ENCODE peak calls at places on chromosomes 4 and X, in five cellular contexts. M, H, Y, B and V are unnamed samples.

GRCh38 chrX:119605398-119605738 is 856 bp downstream of the NKRF start:
- DNase-seq in Y (no peak), H (no peak), M (no peak), B (no peak), V (no peak)

GRCh38 chr4:8472166-8472688 is 31.6 kb downstream of the TRMT44 start:
- DNase-seq in Y (no peak), B (no peak), H (no peak), M (no peak), V (peak; percentile 10)

GRCh38 chr4:6701371-6701770 is 7.7 kb downstream of the S100P start:
- DNase-seq in Y (no peak), M (no peak), B (no peak), H (no peak), V (no peak)

GRCh38 chrX:34875204-34875603 is 67.4 kb upstream of the FAM47B start:
- DNase-seq in Y (peak; percentile 78), B (peak; percentile 71), H (peak; percentile 12), M (no peak), V (peak; percentile 77)

GRCh38 chr4:139020384-139020783 is 4.8 kb downstream of the NOCT start:
- DNase-seq in M (no peak), Y (no peak), B (no peak), H (no peak), V (no peak)

GRCh38 chr4:14668296-14668695 is 334.0 kb upstream of the CPEB2 start:
- DNase-seq in B (no peak), H (no peak), Y (no peak), M (no peak), V (no peak)

GRCh38 chrX:133973704-133974103 is 11.7 kb downstream of the GPC3 start:
- DNase-seq in Y (no peak), B (no peak), H (no peak), M (no peak), V (no peak)

GRCh38 chr4:100299019-100299418 is 108.8 kb upstream of the DDIT4L start:
- DNase-seq in M (no peak), H (no peak), Y (peak; percentile 95), B (peak; percentile 100), V (peak; percentile 93)

GRCh38 chr4:77669911-77670590 is 64.4 kb downstream of the CXCL13 start:
- DNase-seq in M (no peak), H (no peak), B (no peak), Y (no peak), V (no peak)

GRCh38 chrX:14673236-14673635 is 143.9 kb downstream of the GLRA2 start:
- DNase-seq in H (no peak), B (peak; percentile 33), Y (peak; percentile 46), M (no peak), V (no peak)

GRCh38 chrX:21745756-21746155 is 12.2 kb downstream of the SMPX start:
- DNase-seq in B (peak; percentile 37), M (no peak), Y (no peak), H (no peak), V (no peak)

GRCh38 chrX:19344661-19345060 is 934 bp downstream of the PDHA1 start:
- DNase-seq in B (no peak), H (no peak), M (no peak), Y (no peak), V (no peak)

GRCh38 chrX:19343462-19344206 is at the start of gene PDHA1:
- DNase-seq in Y (peak; percentile 86), H (no peak), B (peak; percentile 87), M (peak; percentile 68), V (peak; percentile 96)

GRCh38 chrX:19343085-19343461 is 654 bp upstream of the PDHA1 start:
- DNase-seq in M (no peak), H (no peak), Y (no peak), B (no peak), V (no peak)

GRCh38 chrX:19342331-19342906 is 1.3 kb upstream of the PDHA1 start:
- DNase-seq in Y (peak; percentile 9), B (no peak), M (no peak), H (no peak), V (peak; percentile 67)

GRCh38 chrX:19344207-19344534 is 444 bp downstream of the PDHA1 start:
- DNase-seq in H (no peak), M (no peak), Y (no peak), B (no peak), V (no peak)
- H3K4me3 ChIP-seq in H (peak overlapping the region; percentile 71), M (peak overlapping the region; percentile 73), Y (peak overlapping the region; percentile 60), B (peak overlapping the region; percentile 67), V (peak overlapping the region; percentile 75)

GRCh38 chr4:4479366-4479765 is 62.5 kb downstream of the STX18 start:
- DNase-seq in B (no peak), H (no peak), Y (no peak), M (no peak), V (no peak)

GRCh38 chr4:4480205-4480604 is 61.6 kb downstream of the STX18 start:
- DNase-seq in Y (peak; percentile 16), B (no peak), M (no peak), H (no peak), V (no peak)

GRCh38 chr4:4481394-4482000 is 60.4 kb downstream of the STX18 start:
- DNase-seq in B (no peak), Y (peak; percentile 55), H (no peak), M (no peak), V (peak; percentile 23)

GRCh38 chr4:4477796-4478195 is 64.1 kb downstream of the STX18 start:
- DNase-seq in Y (peak; percentile 7), B (peak; percentile 57), H (no peak), M (no peak), V (no peak)

GRCh38 chr4:4480685-4481393 is 61.0 kb downstream of the STX18 start:
- DNase-seq in B (peak; percentile 50), M (no peak), Y (peak; percentile 33), H (no peak), V (peak; percentile 77)
- TF ChIP-seq CTCF in B (peak; percentile 71), M (peak; percentile 31), Y (peak; percentile 65), H (peak; percentile 55), V (peak; percentile 73)

GRCh38 chr4:88820723-88821368 is 123.2 kb upstream of the NAP1L5 start:
- DNase-seq in H (no peak), Y (no peak), B (no peak), M (no peak), V (no peak)

GRCh38 chr4:88823058-88823919 is 125.7 kb upstream of the NAP1L5 start:
- DNase-seq in Y (peak; percentile 98), B (peak; percentile 97), H (peak; percentile 36), M (peak; percentile 57), V (peak; percentile 97)

GRCh38 chr4:88822034-88822433 is 124.4 kb upstream of the NAP1L5 start:
- DNase-seq in H (no peak), B (no peak), Y (no peak), M (no peak), V (no peak)

GRCh38 chr4:88817740-88818139 is 120.1 kb upstream of the NAP1L5 start:
- DNase-seq in M (no peak), H (no peak), Y (no peak), B (no peak), V (no peak)

DNA sequence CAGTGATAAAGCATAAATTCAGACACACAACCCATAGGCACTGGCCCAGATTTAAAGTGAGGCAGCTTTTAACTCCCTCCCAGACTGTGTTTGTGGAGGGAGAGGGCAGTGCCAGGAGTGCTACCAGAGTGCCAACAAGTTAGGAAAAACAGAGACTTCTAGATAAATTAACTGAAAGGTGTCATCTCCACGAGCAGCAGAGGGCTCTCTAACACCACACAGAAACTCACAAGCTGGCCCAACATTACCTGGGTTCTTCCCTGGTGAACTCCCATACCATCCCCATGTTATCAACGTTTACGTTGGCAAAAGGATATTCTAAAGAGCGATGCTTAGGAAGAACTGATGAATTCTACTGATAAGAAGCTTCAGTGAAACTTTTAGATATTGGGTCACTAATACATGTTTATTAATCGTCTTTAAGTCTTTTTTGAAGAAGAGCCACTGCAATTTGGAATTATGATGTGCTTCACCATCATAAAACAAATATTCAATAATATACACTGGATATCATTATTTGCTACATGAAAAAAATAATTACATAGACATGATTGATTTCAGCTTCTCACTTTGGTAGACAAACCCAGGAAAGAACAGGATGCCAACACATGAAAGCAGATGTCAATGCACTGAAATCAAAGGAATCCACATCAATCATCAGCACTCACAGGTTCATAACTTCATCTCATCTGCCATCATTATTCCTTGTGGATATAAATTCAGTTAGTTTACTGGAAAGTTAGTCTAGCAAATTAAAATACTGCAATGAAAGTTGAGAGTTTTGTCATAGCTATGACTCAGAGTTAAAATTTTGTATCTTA is 121.2 kb upstream of the NAP1L5 start:
- DNase-seq in Y (peak; percentile 46), H (peak; percentile 35), B (peak; percentile 64), M (peak; percentile 15), V (peak; percentile 75)
- H3K4me3 ChIP-seq in Y (no peak overlapping the region), H (no peak overlapping the region), B (no peak overlapping the region), M (no peak overlapping the region), V (no peak overlapping the region)

GRCh38 chr4:105786748-105787147 is 78.2 kb downstream of the GSTCD start:
- DNase-seq in B (no peak), Y (no peak), M (no peak), H (no peak), V (no peak)
- TF ChIP-seq CTCF in B (no peak), Y (no peak), M (no peak), H (no peak), V (no peak)

GRCh38 chr4:70670332-70671014 is 4.2 kb upstream of the JCHAIN start:
- DNase-seq in H (no peak), B (peak; percentile 74), Y (peak; percentile 64), M (no peak), V (peak; percentile 49)
- H3K4me3 ChIP-seq in H (no peak overlapping the region), B (no peak overlapping the region), Y (no peak overlapping the region), M (no peak overlapping the region), V (no peak overlapping the region)